ENCODE peak calls at places on chromosomes 13 and 19, in nine cellular contexts. Z is osteoblast, Q is HT-29, R is progenitor cell of endocrine pancreas, X is NCI-H187 treated with DMSO at 0.1 percent for 48 hours, N is NCI-H1417, S is activated gamma-delta T cell treated with Interleukin-2 at 50 U/mL for 16 hours, B is iris pigment epithelial cell, I is aorta. U is an unnamed sample.

GRCh38 chr13:22836475-22836874 is 344.3 kb upstream of the SGCG start:
- DNase-seq in X (no peak), I (no peak), Q (no peak), R (no peak), B (no peak), N (no peak), S (no peak), Z (no peak), U (no peak)

GRCh38 chr13:114319441-114319871 is 5.2 kb downstream of the CHAMP1 start:
- DNase-seq in R (no peak), Q (no peak), N (no peak), I (no peak), S (no peak), B (peak), Z (peak), X (no peak), U (peak)

GRCh38 chr19:4676955-4677731 is 7.0 kb upstream of the MYDGF start:
- DNase-seq in Z (peak), Q (peak), R (no peak), X (peak), S (no peak), N (no peak), B (peak), I (no peak), U (peak)

GRCh38 chr19:49988433-49988832 is 27.5 kb upstream of the SIGLEC11 start:
- DNase-seq in X (no peak), S (no peak), I (no peak), B (peak), Z (peak), R (no peak), N (no peak), Q (no peak), U (no peak)

GRCh38 chr13:43057653-43058317 is 34.4 kb downstream of the DNAJC15 start:
- DNase-seq in I (no peak), S (peak), X (peak), N (peak), Q (peak), R (no peak), Z (no peak), B (peak), U (peak)

GRCh38 chr13:87671824-87672603 is 843 bp downstream of the SLITRK5 start:
- DNase-seq in Q (no peak), X (no peak), N (no peak), B (no peak), Z (peak), S (no peak), I (peak), R (no peak), U (no peak)

GRCh38 chr19:58055483-58055874 is 3.6 kb upstream of the ZNF135 start:
- DNase-seq in S (no peak), Q (no peak), B (peak), Z (peak), X (no peak), R (no peak), I (no peak), N (no peak), U (no peak)

GRCh38 chr19:43499042-43499441 is 5.5 kb downstream of the PHLDB3 start:
- DNase-seq in S (no peak), N (no peak), B (no peak), Q (peak), Z (no peak), I (no peak), X (no peak), R (no peak), U (no peak)

GRCh38 chr13:32527151-32527550 is 11.4 kb downstream of the N4BP2L2 start:
- DNase-seq in N (no peak), R (no peak), Z (no peak), B (no peak), X (no peak), I (no peak), S (no peak), Q (no peak), U (no peak)

GRCh38 chr13:95505265-95505664 is 47.3 kb upstream of the CLDN10 start:
- DNase-seq in B (no peak), Z (peak), S (no peak), I (no peak), Q (no peak), R (no peak), N (no peak), X (no peak), U (no peak)

GRCh38 chr13:33260168-33261098 is 25.1 kb downstream of the STARD13 start:
- DNase-seq in X (no peak), S (no peak), Z (no peak), B (peak), R (no peak), I (no peak), N (no peak), Q (no peak), U (peak)

GRCh38 chr13:114281351-114282142 is at the start of gene UPF3A:
- DNase-seq in R (peak), Z (peak), S (peak), N (peak), Q (peak), B (peak), X (peak), I (peak), U (peak)

GRCh38 chr19:30848626-30849322 is 476.6 kb downstream of the ZNF536 start:
- DNase-seq in N (peak), Z (no peak), B (no peak), I (no peak), X (no peak), S (no peak), R (no peak), Q (no peak), U (no peak)

GRCh38 chr19:2083174-2083854 is 12.8 kb downstream of the MOB3A start:
- DNase-seq in S (peak), R (no peak), Q (no peak), X (no peak), N (no peak), B (no peak), Z (peak), I (no peak), U (no peak)

GRCh38 chr19:39405930-39406655 is 554 bp upstream of the ZFP36 start:
- DNase-seq in X (no peak), S (peak), R (no peak), N (no peak), Z (no peak), I (no peak), Q (no peak), B (peak), U (no peak)

GRCh38 chr19:13078897-13079541 is 23.6 kb downstream of the LYL1 start:
- DNase-seq in I (no peak), Q (peak), R (no peak), S (no peak), X (no peak), B (no peak), N (no peak), Z (no peak), U (no peak)

GRCh38 chr19:18253716-18254115 is 20.5 kb downstream of the IQCN start:
- DNase-seq in S (no peak), N (no peak), I (no peak), Q (peak), Z (peak), R (no peak), B (no peak), X (no peak), U (no peak)

GRCh38 chr13:77305276-77305675 is 21.6 kb downstream of the MYCBP2 start:
- DNase-seq in I (no peak), N (no peak), Q (no peak), X (no peak), S (no peak), B (peak), Z (no peak), R (no peak), U (peak)

GRCh38 chr13:78382946-78383542 is 220.3 kb downstream of the POU4F1 start:
- DNase-seq in R (no peak), I (no peak), X (no peak), S (no peak), Q (no peak), Z (no peak), B (no peak), N (no peak), U (peak)

GRCh38 chr19:19271828-19272599 is 1.1 kb downstream of the TM6SF2 start:
- DNase-seq in I (no peak), S (no peak), B (no peak), R (no peak), X (no peak), N (no peak), Z (peak), Q (no peak), U (no peak)

GRCh38 chr19:6092329-6093286 is 17.7 kb downstream of the RFX2 start:
- DNase-seq in N (peak), B (peak), I (peak), S (no peak), Z (peak), X (no peak), Q (peak), R (peak), U (peak)

GRCh38 chr13:99392126-99392805 is 85.1 kb upstream of the GPR183 start:
- DNase-seq in R (no peak), Z (peak), I (no peak), S (no peak), Q (no peak), N (no peak), B (no peak), X (no peak), U (no peak)

GRCh38 chr13:36131215-36131930 is at the start of gene DCLK1:
- DNase-seq in Z (peak), B (peak), S (no peak), X (no peak), N (peak), Q (no peak), I (peak), R (peak), U (peak)

GRCh38 chr13:48318714-48319457 is 15.3 kb downstream of the RB1 start:
- DNase-seq in R (no peak), X (no peak), S (peak), Z (peak), B (no peak), N (no peak), I (peak), Q (no peak), U (no peak)

GRCh38 chr13:97944396-97945029 is 9.0 kb upstream of the IPO5 start:
- DNase-seq in X (no peak), B (peak), N (peak), Q (no peak), I (no peak), S (no peak), R (no peak), Z (peak), U (peak)

GRCh38 chr13:32408999-32409313 is 19.0 kb downstream of the N4BP2L1 start:
- DNase-seq in Q (no peak), I (no peak), X (no peak), R (no peak), S (no peak), Z (no peak), N (peak), B (no peak), U (no peak)

GRCh38 chr19:48975947-48976847 is 11.1 kb downstream of the FTL start:
- DNase-seq in Q (peak), N (peak), R (no peak), Z (peak), S (no peak), X (no peak), B (no peak), I (no peak), U (no peak)

GRCh38 chr19:46746281-46746965 is at the start of gene STRN4:
- DNase-seq in N (peak), B (no peak), R (peak), S (peak), Q (peak), I (peak), Z (peak), X (no peak), U (no peak)

GRCh38 chr13:48038763-48039162 is 1.2 kb downstream of the NUDT15 start:
- DNase-seq in B (no peak), N (no peak), S (no peak), Z (no peak), X (no peak), R (no peak), I (no peak), Q (no peak), U (no peak)

GRCh38 chr13:93173656-93174055 is 53.0 kb upstream of the GPC6 start:
- DNase-seq in Z (no peak), I (no peak), X (no peak), S (no peak), Q (no peak), R (no peak), B (peak), N (no peak), U (peak)

GRCh38 chr19:55152017-55152416 is 3.0 kb upstream of the TNNT1 start:
- DNase-seq in Z (peak), I (no peak), B (no peak), S (no peak), Q (peak), N (no peak), R (no peak), X (no peak), U (no peak)